ENCODE peak calls at places on chromosomes 7 and 10, in seven cellular contexts. One of them, this sample, is unnamed. For H3K4me1, the result is how much of the 10 kb centered on the place peaks cover.

GRCh38 chr7:99096124-99096887 is 47.6 kb downstream of the SMURF1 start:
- DNase-seq in trophoblast cell: no peak
- DNase-seq in mesenchymal stem cell: peak
- DNase-seq in neuronal stem cell: no peak
- DNase-seq in H1: no peak
- DNase-seq in H9: no peak
- DNase-seq in IMR-90: peak
- DNase-seq in this sample: no peak

GRCh38 chr10:517236-517635 is 172.2 kb downstream of the DIP2C start:
- DNase-seq in IMR-90: no peak
- DNase-seq in H1: no peak
- DNase-seq in trophoblast cell: no peak
- DNase-seq in mesenchymal stem cell: no peak
- DNase-seq in neuronal stem cell: no peak
- DNase-seq in H9: no peak
- DNase-seq in this sample: no peak

GRCh38 chr10:17430647-17431355 is 23.6 kb downstream of the ST8SIA6 start:
- DNase-seq in neuronal stem cell: peak
- DNase-seq in H1: no peak
- DNase-seq in mesenchymal stem cell: peak
- DNase-seq in H9: peak
- DNase-seq in trophoblast cell: peak
- DNase-seq in IMR-90: peak
- DNase-seq in this sample: peak

GRCh38 chr10:71255817-71256660 is 43.7 kb downstream of the UNC5B start:
- DNase-seq in mesenchymal stem cell: peak
- DNase-seq in H1: no peak
- DNase-seq in neuronal stem cell: no peak
- DNase-seq in IMR-90: peak
- DNase-seq in trophoblast cell: no peak
- DNase-seq in H9: no peak
- DNase-seq in this sample: no peak

GRCh38 chr7:42138691-42139090 is 98.3 kb downstream of the GLI3 start:
- DNase-seq in H9: peak
- DNase-seq in neuronal stem cell: no peak
- DNase-seq in IMR-90: no peak
- DNase-seq in mesenchymal stem cell: no peak
- DNase-seq in trophoblast cell: no peak
- DNase-seq in H1: no peak
- DNase-seq in this sample: peak

GRCh38 chr7:157907091-157907490 is 570.3 kb downstream of the DNAJB6 start:
- DNase-seq in neuronal stem cell: no peak
- DNase-seq in IMR-90: no peak
- DNase-seq in trophoblast cell: no peak
- DNase-seq in H9: no peak
- DNase-seq in H1: no peak
- DNase-seq in mesenchymal stem cell: no peak
- DNase-seq in this sample: no peak

GRCh38 chr10:91033536-91033935 is 112.6 kb upstream of the ANKRD1 start:
- DNase-seq in trophoblast cell: no peak
- DNase-seq in H1: no peak
- DNase-seq in IMR-90: no peak
- DNase-seq in H9: no peak
- DNase-seq in mesenchymal stem cell: no peak
- DNase-seq in neuronal stem cell: no peak
- DNase-seq in this sample: no peak

GRCh38 chr7:28626629-28627262 is 214.4 kb downstream of the CREB5 start:
- DNase-seq in mesenchymal stem cell: peak
- DNase-seq in H9: peak
- DNase-seq in neuronal stem cell: peak
- DNase-seq in IMR-90: peak
- DNase-seq in H1: peak
- DNase-seq in trophoblast cell: peak
- DNase-seq in this sample: peak

GRCh38 chr10:11699546-11700097 is 42.6 kb upstream of the ECHDC3 start:
- DNase-seq in H9: no peak
- DNase-seq in H1: no peak
- DNase-seq in IMR-90: no peak
- DNase-seq in trophoblast cell: no peak
- DNase-seq in neuronal stem cell: no peak
- DNase-seq in mesenchymal stem cell: no peak
- DNase-seq in this sample: no peak

GRCh38 chr10:11697718-11698527 is 44.3 kb upstream of the ECHDC3 start:
- DNase-seq in mesenchymal stem cell: no peak
- DNase-seq in H1: no peak
- DNase-seq in H9: no peak
- DNase-seq in IMR-90: no peak
- DNase-seq in trophoblast cell: no peak
- DNase-seq in neuronal stem cell: no peak
- DNase-seq in this sample: peak

GRCh38 chr10:11701451-11702095 is 40.6 kb upstream of the ECHDC3 start:
- DNase-seq in IMR-90: no peak
- DNase-seq in neuronal stem cell: no peak
- DNase-seq in mesenchymal stem cell: no peak
- DNase-seq in trophoblast cell: no peak
- DNase-seq in H9: no peak
- DNase-seq in H1: no peak
- DNase-seq in this sample: no peak

GRCh38 chr10:11700539-11700938 is 41.6 kb upstream of the ECHDC3 start:
- DNase-seq in trophoblast cell: no peak
- DNase-seq in neuronal stem cell: no peak
- DNase-seq in H9: no peak
- DNase-seq in IMR-90: no peak
- DNase-seq in H1: no peak
- DNase-seq in mesenchymal stem cell: no peak
- DNase-seq in this sample: no peak

GRCh38 chr10:11698691-11699545 is 43.3 kb upstream of the ECHDC3 start:
- DNase-seq in IMR-90: no peak
- DNase-seq in H9: no peak
- DNase-seq in H1: no peak
- DNase-seq in mesenchymal stem cell: no peak
- DNase-seq in trophoblast cell: no peak
- DNase-seq in neuronal stem cell: no peak
- DNase-seq in this sample: no peak
- H3K4me1 ChIP-seq in IMR-90: under half
- H3K4me1 ChIP-seq in H9: under half
- H3K4me1 ChIP-seq in H1: under half
- H3K4me1 ChIP-seq in mesenchymal stem cell: under half
- H3K4me1 ChIP-seq in trophoblast cell: under half
- H3K4me1 ChIP-seq in neuronal stem cell: under half
- H3K4me1 ChIP-seq in this sample: under half

GRCh38 chr7:109641445-109641844 is 1071.8 kb downstream of the DNAJB9 start:
- DNase-seq in H1: no peak
- DNase-seq in IMR-90: no peak
- DNase-seq in mesenchymal stem cell: no peak
- DNase-seq in neuronal stem cell: no peak
- DNase-seq in H9: no peak
- DNase-seq in trophoblast cell: no peak
- DNase-seq in this sample: peak

GRCh38 chr7:109639561-109639960 is 1069.9 kb downstream of the DNAJB9 start:
- DNase-seq in mesenchymal stem cell: no peak
- DNase-seq in trophoblast cell: no peak
- DNase-seq in H9: no peak
- DNase-seq in H1: no peak
- DNase-seq in neuronal stem cell: no peak
- DNase-seq in IMR-90: no peak
- DNase-seq in this sample: peak

GRCh38 chr7:109638321-109638720 is 1068.6 kb downstream of the DNAJB9 start:
- DNase-seq in neuronal stem cell: no peak
- DNase-seq in IMR-90: no peak
- DNase-seq in trophoblast cell: no peak
- DNase-seq in mesenchymal stem cell: no peak
- DNase-seq in H1: no peak
- DNase-seq in H9: no peak
- DNase-seq in this sample: no peak

GRCh38 chr7:109635374-109635773 is 1065.7 kb downstream of the DNAJB9 start:
- DNase-seq in H1: no peak
- DNase-seq in neuronal stem cell: no peak
- DNase-seq in mesenchymal stem cell: no peak
- DNase-seq in IMR-90: no peak
- DNase-seq in H9: no peak
- DNase-seq in trophoblast cell: no peak
- DNase-seq in this sample: no peak

GRCh38 chr7:109637428-109637827 is 1067.8 kb downstream of the DNAJB9 start:
- DNase-seq in H9: no peak
- DNase-seq in mesenchymal stem cell: no peak
- DNase-seq in H1: no peak
- DNase-seq in neuronal stem cell: no peak
- DNase-seq in trophoblast cell: no peak
- DNase-seq in IMR-90: no peak
- DNase-seq in this sample: peak
- H3K4ac ChIP-seq in H9: no peak
- H3K4ac ChIP-seq in mesenchymal stem cell: no peak
- H3K4ac ChIP-seq in H1: no peak
- H3K4ac ChIP-seq in neuronal stem cell: no peak
- H3K4ac ChIP-seq in trophoblast cell: no peak
- H3K4ac ChIP-seq in IMR-90: no peak
- H3K4ac ChIP-seq in this sample: no peak

GRCh38 chr7:138662066-138663061 is 38.8 kb downstream of the SVOPL start:
- DNase-seq in H1: no peak
- DNase-seq in neuronal stem cell: no peak
- DNase-seq in H9: no peak
- DNase-seq in IMR-90: no peak
- DNase-seq in trophoblast cell: peak
- DNase-seq in mesenchymal stem cell: no peak
- DNase-seq in this sample: no peak
- H3K4me1 ChIP-seq in H1: under half
- H3K4me1 ChIP-seq in neuronal stem cell: under half
- H3K4me1 ChIP-seq in H9: under half
- H3K4me1 ChIP-seq in IMR-90: under half
- H3K4me1 ChIP-seq in trophoblast cell: under half
- H3K4me1 ChIP-seq in mesenchymal stem cell: under half
- H3K4me1 ChIP-seq in this sample: under half

GRCh38 chr7:27198871-27199801 is 755 bp downstream of the HOXA13 start:
- DNase-seq in H1: no peak
- DNase-seq in neuronal stem cell: no peak
- DNase-seq in mesenchymal stem cell: peak
- DNase-seq in IMR-90: no peak
- DNase-seq in trophoblast cell: peak
- DNase-seq in H9: peak
- DNase-seq in this sample: peak
- H3K4ac ChIP-seq in H1: no peak
- H3K4ac ChIP-seq in neuronal stem cell: no peak
- H3K4ac ChIP-seq in mesenchymal stem cell: no peak
- H3K4ac ChIP-seq in IMR-90: no peak
- H3K4ac ChIP-seq in trophoblast cell: no peak
- H3K4ac ChIP-seq in H9: no peak
- H3K4ac ChIP-seq in this sample: no peak

GRCh38 chr10:28578454-28578853 is 45.5 kb downstream of the WAC start:
- DNase-seq in H9: no peak
- DNase-seq in neuronal stem cell: no peak
- DNase-seq in IMR-90: no peak
- DNase-seq in H1: no peak
- DNase-seq in mesenchymal stem cell: no peak
- DNase-seq in trophoblast cell: no peak
- DNase-seq in this sample: no peak
- H3K4me1 ChIP-seq in H9: under half
- H3K4me1 ChIP-seq in neuronal stem cell: under half
- H3K4me1 ChIP-seq in IMR-90: under half
- H3K4me1 ChIP-seq in H1: under half
- H3K4me1 ChIP-seq in mesenchymal stem cell: under half
- H3K4me1 ChIP-seq in trophoblast cell: under half
- H3K4me1 ChIP-seq in this sample: under half

GRCh38 chr7:97407106-97407505 is 289.6 kb downstream of the SDHAF3 start:
- DNase-seq in neuronal stem cell: no peak
- DNase-seq in mesenchymal stem cell: no peak
- DNase-seq in H1: no peak
- DNase-seq in trophoblast cell: no peak
- DNase-seq in IMR-90: no peak
- DNase-seq in H9: no peak
- DNase-seq in this sample: no peak
- H3K4ac ChIP-seq in neuronal stem cell: no peak
- H3K4ac ChIP-seq in mesenchymal stem cell: no peak
- H3K4ac ChIP-seq in H1: no peak
- H3K4ac ChIP-seq in trophoblast cell: no peak
- H3K4ac ChIP-seq in IMR-90: no peak
- H3K4ac ChIP-seq in H9: no peak
- H3K4ac ChIP-seq in this sample: no peak

DNA sequence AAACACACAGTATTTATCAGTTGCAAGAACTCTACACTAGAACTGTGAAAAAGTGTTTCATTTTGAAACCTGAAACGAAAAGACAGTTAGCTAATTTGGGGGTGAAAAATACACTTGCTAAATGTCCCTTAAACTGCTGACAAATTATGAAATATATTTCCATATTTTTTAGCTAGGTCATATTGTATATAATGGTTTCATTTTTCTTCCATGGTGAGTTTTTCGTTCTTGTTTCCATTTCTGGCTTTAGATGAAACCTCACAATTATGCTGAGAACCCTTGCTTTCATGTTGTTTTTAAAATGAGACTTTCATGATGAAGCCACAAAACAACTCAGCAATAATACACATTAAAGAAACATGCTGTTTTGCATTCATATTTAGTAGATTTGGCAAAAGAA is 46.7 kb upstream of the ITGB8 start:
- DNase-seq in neuronal stem cell: no peak
- DNase-seq in H9: no peak
- DNase-seq in H1: no peak
- DNase-seq in mesenchymal stem cell: no peak
- DNase-seq in trophoblast cell: no peak
- DNase-seq in IMR-90: no peak
- DNase-seq in this sample: no peak
- H3K4me1 ChIP-seq in neuronal stem cell: under half
- H3K4me1 ChIP-seq in H9: under half
- H3K4me1 ChIP-seq in H1: under half
- H3K4me1 ChIP-seq in mesenchymal stem cell: under half
- H3K4me1 ChIP-seq in trophoblast cell: under half
- H3K4me1 ChIP-seq in IMR-90: under half
- H3K4me1 ChIP-seq in this sample: under half

This sample was measured in mesendoderm.